ENCODE peak calls at places on chromosome 19, in five cellular contexts. V is activated CD8-positive, alpha-beta memory T cell treated with anti-CD3 and anti-CD28 coated beads for 1 hour; U is activated T-helper 9 cell treated with anti-CD3 and anti-CD28 coated beads, Interleukin-2, amount 50 U/mL, for 16 hours; J is EL; C is activated naive CD4-positive, alpha-beta T cell. Y is an unnamed sample.
A peak's percentile ranks its signal among the peaks of the same experiment; 100 is the strongest.

GRCh38 chr19:38497907-38498306 is 64.4 kb downstream of the RYR1 start:
- DNase-seq in C (no peak), V (no peak), U (no peak), J (no peak), Y (no peak)

GRCh38 chr19:7280940-7281666 is 13.1 kb downstream of the INSR start:
- DNase-seq in C (no peak), J (no peak), V (no peak), U (no peak), Y (no peak)

GRCh38 chr19:10855879-10856522 is 7.8 kb downstream of the C19orf38 start:
- DNase-seq in V (no peak), J (peak; percentile 28), C (no peak), U (no peak), Y (no peak)

GRCh38 chr19:38784224-38784623 is 4.8 kb upstream of the LGALS7B start:
- DNase-seq in U (no peak), J (no peak), V (no peak), C (no peak), Y (no peak)

GRCh38 chr19:51971624-51972023 is 15.0 kb downstream of the ZNF350 start:
- DNase-seq in C (no peak), V (no peak), J (no peak), U (no peak), Y (no peak)

GRCh38 chr19:1076951-1077350 is 10.0 kb downstream of the ARHGAP45 start:
- DNase-seq in U (peak; percentile 90), J (no peak), C (peak; percentile 88), V (peak; percentile 89), Y (peak; percentile 91)

GRCh38 chr19:18519962-18520847 is 1.7 kb downstream of the ELL start:
- DNase-seq in V (no peak), J (peak; percentile 85), U (peak; percentile 47), C (peak; percentile 40), Y (peak; percentile 48)

GRCh38 chr19:19460761-19461265 is 54.5 kb downstream of the TSSK6 start:
- DNase-seq in U (peak; percentile 49), C (peak; percentile 50), J (peak; percentile 44), V (no peak), Y (peak; percentile 42)

GRCh38 chr19:3039641-3040077 is 10.6 kb upstream of the TLE2 start:
- DNase-seq in U (no peak), V (no peak), J (no peak), C (no peak), Y (no peak)

GRCh38 chr19:22118132-22118531 is 65.8 kb downstream of the ZNF257 start:
- DNase-seq in V (no peak), J (no peak), C (no peak), U (no peak), Y (no peak)

GRCh38 chr19:15640294-15640903 is at the start of gene CYP4F3:
- DNase-seq in J (peak; percentile 16), U (no peak), V (no peak), C (no peak), Y (no peak)

GRCh38 chr19:47005164-47005641 is 14.4 kb upstream of the NPAS1 start:
- DNase-seq in U (no peak), V (no peak), J (no peak), C (no peak), Y (no peak)

GRCh38 chr19:19064098-19064722 is 416 bp downstream of the SLC25A42 start:
- DNase-seq in C (peak; percentile 83), U (no peak), J (no peak), V (peak; percentile 46), Y (no peak)